ENCODE peak calls at places on chromosomes 3 and 15, in five cellular contexts. G is NT2/D1; Z is suprapubic skin; I is CD8-positive, alpha-beta T cell; B is adrenal gland. A is an unnamed sample.

GRCh38 chr3:122628567-122628966 is 51.1 kb downstream of the PARP15 start:
- DNase-seq in G (no peak), Z (no peak), I (no peak), B (no peak), A (peak; percentile 9)

GRCh38 chr3:125957674-125958510 is 11.1 kb upstream of the ROPN1B start:
- DNase-seq in G (no peak), Z (no peak), I (no peak), B (peak; percentile 27), A (no peak)

GRCh38 chr15:61974759-61975158 is 85.5 kb downstream of the VPS13C start:
- DNase-seq in G (no peak), Z (no peak), I (no peak), B (no peak), A (no peak)

GRCh38 chr3:11238057-11238456 is 34.1 kb upstream of the ATG7 start:
- DNase-seq in G (no peak), Z (no peak), I (no peak), B (no peak), A (peak; percentile 46)

GRCh38 chr3:141412087-141412935 is 44.0 kb downstream of the ZBTB38 start:
- DNase-seq in G (no peak), Z (no peak), I (peak; percentile 42), B (peak; percentile 79), A (peak; percentile 77)

GRCh38 chr3:79490165-79491028 is 277.4 kb downstream of the ROBO1 start:
- DNase-seq in G (no peak), Z (no peak), I (no peak), B (peak; percentile 57), A (no peak)

GRCh38 chr3:104556372-104557078 is 810.2 kb upstream of the ALCAM start:
- DNase-seq in G (no peak), Z (no peak), I (no peak), B (no peak), A (no peak)

GRCh38 chr3:41102053-41102556 is 97.2 kb upstream of the CTNNB1 start:
- DNase-seq in G (no peak), Z (no peak), I (no peak), B (no peak), A (no peak)

GRCh38 chr3:41863024-41863423 is 98.9 kb downstream of the ULK4 start:
- DNase-seq in G (no peak), Z (no peak), I (no peak), B (no peak), A (no peak)

GRCh38 chr15:70856884-70857546 is 3.1 kb upstream of the LARP6 start:
- DNase-seq in G (no peak), Z (no peak), I (no peak), B (peak; percentile 67), A (peak; percentile 94)

GRCh38 chr15:74200394-74200793 is 2.2 kb downstream of the STRA6 start:
- DNase-seq in G (no peak), Z (no peak), I (no peak), B (peak; percentile 68), A (peak; percentile 78)

GRCh38 chr3:178967184-178967532 is 104.5 kb downstream of the ZMAT3 start:
- DNase-seq in G (no peak), Z (no peak), I (no peak), B (no peak), A (no peak)

GRCh38 chr3:100682854-100683760 is 26.2 kb upstream of the TFG start:
- DNase-seq in G (no peak), Z (no peak), I (no peak), B (no peak), A (no peak)

GRCh38 chr3:58173670-58174472 is 36.9 kb downstream of the DNASE1L3 start:
- DNase-seq in G (no peak), Z (no peak), I (peak; percentile 9), B (peak; percentile 40), A (no peak)

GRCh38 chr3:96267577-96267976 is 546.8 kb upstream of the EPHA6 start:
- DNase-seq in G (no peak), Z (no peak), I (no peak), B (no peak), A (no peak)

GRCh38 chr3:142943870-142944269 is 19.6 kb downstream of the PAQR9 start:
- DNase-seq in G (no peak), Z (no peak), I (no peak), B (no peak), A (no peak)

GRCh38 chr3:148697311-148698189 is at the start of gene AGTR1:
- DNase-seq in G (peak; percentile 47), Z (peak; percentile 94), I (no peak), B (peak; percentile 80), A (no peak)

GRCh38 chr15:53453253-53454105 is 306.0 kb downstream of the WDR72 start:
- DNase-seq in G (no peak), Z (no peak), I (no peak), B (no peak), A (no peak)

GRCh38 chr3:55519016-55519415 is 31.9 kb upstream of the WNT5A start:
- DNase-seq in G (no peak), Z (no peak), I (no peak), B (no peak), A (no peak)

GRCh38 chr3:178754852-178755510 is 218.7 kb downstream of the KCNMB2 start:
- DNase-seq in G (no peak), Z (no peak), I (no peak), B (no peak), A (no peak)

DNA sequence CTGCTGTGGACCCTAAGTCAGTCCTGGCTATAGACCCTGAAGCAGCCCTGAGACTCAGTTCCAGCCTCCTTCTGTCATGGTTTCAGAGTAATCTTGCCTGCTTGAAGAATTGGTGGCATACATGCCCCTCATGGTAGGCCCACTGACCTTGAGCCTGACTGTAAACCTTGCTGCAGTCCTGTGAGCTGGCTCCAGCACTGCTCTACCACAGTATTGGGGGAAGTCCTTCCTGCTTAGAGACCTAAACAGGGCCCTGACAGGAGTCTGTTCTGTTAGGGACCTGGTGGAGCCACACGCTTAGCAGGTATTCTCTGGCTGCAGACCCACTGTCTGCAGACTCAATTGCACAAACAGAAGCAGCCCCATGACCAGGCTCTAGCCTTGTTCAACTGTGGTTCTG is 47.1 kb downstream of the OXSM start:
- DNase-seq in G (no peak), Z (no peak), I (no peak), B (no peak), A (no peak)
- H3K36me3 ChIP-seq in G (no peaks in the 10 kb centered on the region), Z (no peaks in the 10 kb centered on the region), I (no peaks in the 10 kb centered on the region), B (no peaks in the 10 kb centered on the region), A (no peaks in the 10 kb centered on the region)

DNA sequence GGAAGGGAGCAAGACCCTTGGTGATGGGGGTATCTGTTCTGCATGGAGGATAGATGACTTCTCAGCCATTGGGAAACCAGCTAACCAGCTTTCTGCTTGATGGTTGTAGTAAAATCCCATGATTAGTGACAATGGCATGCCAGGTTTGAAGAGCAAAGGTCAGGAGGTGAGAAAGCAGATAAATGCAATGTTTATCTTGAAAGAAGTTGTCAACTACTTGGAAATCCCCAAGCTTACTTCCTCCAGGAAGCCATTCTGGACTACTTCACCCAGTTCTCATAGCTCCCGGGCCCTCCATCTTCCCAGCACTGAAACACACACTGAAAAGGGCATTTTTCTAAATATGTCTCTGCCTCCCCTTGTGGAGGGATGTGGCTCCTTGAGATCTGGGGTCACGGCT is 51.3 kb downstream of the SMAD3 start:
- DNase-seq in G (no peak), Z (no peak), I (no peak), B (no peak), A (no peak)
- H3K4me1 ChIP-seq in G (peaks cover 6% of the 10 kb centered on the region), Z (peaks cover 70% of the 10 kb centered on the region), I (peaks cover 54% of the 10 kb centered on the region), B (peaks cover 21% of the 10 kb centered on the region), A (peaks cover 72% of the 10 kb centered on the region)

GRCh38 chr3:43343778-43344177 is 57.4 kb downstream of the SNRK start:
- DNase-seq in G (no peak), Z (no peak), I (no peak), B (no peak), A (no peak)
- H3K36me3 ChIP-seq in G (peaks cover 75% of the 10 kb centered on the region), Z (peaks cover 99% of the 10 kb centered on the region), I (peaks cover 46% of the 10 kb centered on the region), B (no peaks in the 10 kb centered on the region), A (peaks cover 50% of the 10 kb centered on the region)

DNA sequence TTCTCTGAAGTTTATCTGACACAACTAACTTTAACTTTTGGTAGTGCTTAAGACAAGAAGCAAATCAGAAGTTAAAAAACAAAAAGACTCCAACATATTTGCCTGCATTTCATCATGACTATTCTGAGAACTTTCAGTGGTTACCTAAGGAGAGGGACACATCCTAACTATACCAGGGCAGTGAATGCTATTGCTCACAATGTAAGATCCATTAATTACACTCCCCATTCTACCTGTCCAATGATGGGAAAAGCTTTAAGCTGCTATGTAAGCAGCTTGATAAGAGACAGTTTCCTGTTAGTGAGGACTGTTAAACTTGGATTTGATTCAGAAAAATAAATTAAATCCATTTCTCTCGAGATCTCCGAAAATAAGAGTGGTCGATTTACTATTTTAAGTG is 37.5 kb downstream of the SERPINI1 start:
- DNase-seq in G (no peak), Z (no peak), I (no peak), B (no peak), A (no peak)
- H3K4me1 ChIP-seq in G (no peaks in the 10 kb centered on the region), Z (no peaks in the 10 kb centered on the region), I (no peaks in the 10 kb centered on the region), B (no peaks in the 10 kb centered on the region), A (no peaks in the 10 kb centered on the region)

GRCh38 chr3:47848599-47849117 is 45.7 kb downstream of the DHX30 start:
- DNase-seq in G (no peak), Z (no peak), I (no peak), B (no peak), A (no peak)

GRCh38 chr3:47849186-47850061 is 46.5 kb downstream of the DHX30 start:
- DNase-seq in G (no peak), Z (no peak), I (no peak), B (no peak), A (no peak)

GRCh38 chr3:47851888-47852603 is 49.1 kb downstream of the DHX30 start:
- DNase-seq in G (no peak), Z (no peak), I (no peak), B (no peak), A (no peak)

GRCh38 chr3:47850803-47851417 is 48.0 kb downstream of the DHX30 start:
- DNase-seq in G (no peak), Z (no peak), I (no peak), B (no peak), A (no peak)

GRCh38 chr3:47850062-47850802 is 47.3 kb downstream of the DHX30 start:
- DNase-seq in G (no peak), Z (no peak), I (no peak), B (no peak), A (peak; percentile 30)
- H3K36me3 ChIP-seq in G (peaks cover 98% of the 10 kb centered on the region), Z (peaks cover 100% of the 10 kb centered on the region), I (peaks cover 44% of the 10 kb centered on the region), B (no peaks in the 10 kb centered on the region), A (peaks cover 96% of the 10 kb centered on the region)

DNA sequence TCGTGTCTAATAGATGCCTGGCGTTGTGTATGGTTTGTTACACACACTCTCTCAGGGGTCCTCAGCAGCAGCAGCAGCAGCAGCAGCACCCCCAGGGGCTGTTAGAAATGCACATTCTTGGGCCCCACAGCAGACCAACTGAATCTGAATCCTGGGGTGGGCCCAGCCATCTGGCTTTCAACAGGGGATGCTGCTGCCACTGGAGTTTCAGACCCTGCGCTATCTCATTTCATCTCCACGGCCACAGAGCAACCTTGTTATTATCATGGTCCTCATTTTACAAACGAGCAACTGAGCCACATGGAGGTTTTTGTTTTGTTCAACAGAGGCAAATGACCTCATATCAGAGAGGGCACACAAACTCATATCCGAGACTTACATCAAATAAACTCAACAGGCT is 47.7 kb downstream of the MGLL start:
- DNase-seq in G (no peak), Z (no peak), I (no peak), B (no peak), A (no peak)
- H3K4me1 ChIP-seq in G (peaks cover 15% of the 10 kb centered on the region), Z (peaks cover 19% of the 10 kb centered on the region), I (no peaks in the 10 kb centered on the region), B (peaks cover 13% of the 10 kb centered on the region), A (peaks cover 51% of the 10 kb centered on the region)